ENCODE peak calls at places on chromosome 19, in four cellular contexts. Y, I, L and P are unnamed samples.

GRCh38 chr19:24048261-24048660 is 38.7 kb upstream of the ZNF254 start:
- DNase-seq in L (no peak), Y (no peak), I (no peak), P (no peak)

GRCh38 chr19:9757544-9758501 is 10.7 kb downstream of the ZNF846 start:
- DNase-seq in Y (no peak), L (no peak), I (no peak), P (no peak)

GRCh38 chr19:6481541-6482342 is at the start of gene DENND1C:
- DNase-seq in L (peak), I (peak), Y (peak), P (peak)

GRCh38 chr19:40530091-40530901 is 46.4 kb upstream of the SHKBP1 start:
- DNase-seq in I (no peak), L (peak), Y (peak), P (peak)

GRCh38 chr19:5393088-5393487 is 52.5 kb upstream of the PTPRS start:
- DNase-seq in Y (no peak), I (no peak), L (no peak), P (no peak)

GRCh38 chr19:46081928-46082727 is 41.3 kb upstream of the IGFL4 start:
- DNase-seq in I (peak), L (peak), Y (peak), P (no peak)

GRCh38 chr19:40005670-40006272 is 8.9 kb downstream of the ZNF546 start:
- DNase-seq in I (no peak), L (no peak), Y (no peak), P (no peak)

GRCh38 chr19:39146091-39146490 is 20.5 kb downstream of the PAK4 start:
- DNase-seq in L (no peak), I (no peak), Y (no peak), P (no peak)

GRCh38 chr19:47111081-47111589 is 2.4 kb downstream of the ZC3H4 start:
- DNase-seq in I (no peak), L (peak), Y (peak), P (no peak)

GRCh38 chr19:33406521-33407139 is 33.1 kb downstream of the CEBPG start:
- DNase-seq in Y (peak), L (peak), I (no peak), P (peak)

GRCh38 chr19:55680339-55681130 is 5.5 kb downstream of the EPN1 start:
- DNase-seq in I (no peak), Y (no peak), L (no peak), P (no peak)

GRCh38 chr19:7844951-7845350 is 14.9 kb downstream of the EVI5L start:
- DNase-seq in L (no peak), I (no peak), Y (no peak), P (no peak)

GRCh38 chr19:6610934-6611370 is 20.0 kb upstream of the CD70 start:
- DNase-seq in I (no peak), L (no peak), Y (no peak), P (no peak)

GRCh38 chr19:6066661-6067646 is 43.3 kb downstream of the RFX2 start:
- DNase-seq in Y (peak), L (peak), I (no peak), P (peak)

GRCh38 chr19:12293771-12294307 is 844 bp downstream of the ZNF44 start:
- DNase-seq in L (peak), I (peak), Y (peak), P (peak)

GRCh38 chr19:32129141-32129540 is 216.3 kb upstream of the ZNF507 start:
- DNase-seq in I (no peak), L (no peak), Y (no peak), P (no peak)

GRCh38 chr19:28420731-28421550 is 792.0 kb downstream of the UQCRFS1 start:
- DNase-seq in L (no peak), Y (no peak), I (no peak), P (no peak)

GRCh38 chr19:5308471-5309437 is 31.9 kb downstream of the PTPRS start:
- DNase-seq in I (no peak), Y (peak), L (peak), P (no peak)

GRCh38 chr19:49820125-49820524 is 2.0 kb downstream of the MED25 start:
- DNase-seq in I (no peak), L (no peak), Y (no peak), P (no peak)

GRCh38 chr19:11335449-11336146 is 3.9 kb downstream of the RAB3D start:
- DNase-seq in Y (peak), L (no peak), I (no peak), P (no peak)

GRCh38 chr19:35959040-35959967 is 23.1 kb downstream of the LRFN3 start:
- DNase-seq in I (no peak), Y (peak), L (peak), P (peak)

GRCh38 chr19:40247735-40248262 is 21.3 kb upstream of the CCNP start:
- DNase-seq in Y (no peak), I (no peak), L (no peak), P (no peak)

GRCh38 chr19:46393456-46394397 is 19.6 kb downstream of the CCDC8 start:
- DNase-seq in I (no peak), Y (no peak), L (peak), P (no peak)

GRCh38 chr19:6890938-6891337 is 3.6 kb downstream of the ADGRE1 start:
- DNase-seq in I (no peak), Y (no peak), L (no peak), P (no peak)

GRCh38 chr19:4472174-4472974 is at the start of gene HDGFL2:
- DNase-seq in L (peak), I (no peak), Y (no peak), P (no peak)

GRCh38 chr19:44767295-44768180 is 10.2 kb upstream of the CBLC start:
- DNase-seq in L (no peak), Y (no peak), I (no peak), P (no peak)

GRCh38 chr19:4375164-4375619 is 25.2 kb downstream of the SH3GL1 start:
- DNase-seq in L (peak), Y (peak), I (no peak), P (peak)

GRCh38 chr19:12665281-12665573 is 1.3 kb downstream of the MAN2B1 start:
- DNase-seq in Y (no peak), L (no peak), I (peak), P (no peak)

GRCh38 chr19:50501568-50502475 is 9.2 kb downstream of the JOSD2 start:
- DNase-seq in I (no peak), L (no peak), Y (no peak), P (no peak)

GRCh38 chr19:44072543-44073401 is 813 bp downstream of the ZNF284 start:
- DNase-seq in I (no peak), L (no peak), Y (peak), P (no peak)

GRCh38 chr19:10625762-10626138 is 397 bp downstream of the SLC44A2 start:
- DNase-seq in L (no peak), I (no peak), Y (no peak), P (no peak)

GRCh38 chr19:41871573-41872383 is 5.3 kb upstream of the CD79A start:
- DNase-seq in I (peak), L (no peak), Y (peak), P (no peak)

GRCh38 chr19:47613165-47614146 is 4.5 kb downstream of the BICRA start:
- DNase-seq in L (no peak), Y (peak), I (no peak), P (peak)

GRCh38 chr19:1070576-1070930 is 3.6 kb downstream of the ARHGAP45 start:
- DNase-seq in I (no peak), L (no peak), Y (no peak), P (peak)

GRCh38 chr19:44912854-44913253 is 1.6 kb upstream of the APOC1 start:
- DNase-seq in Y (no peak), I (no peak), L (no peak), P (no peak)

GRCh38 chr19:18725755-18726416 is 42.4 kb downstream of the CRTC1 start:
- DNase-seq in Y (no peak), I (no peak), L (no peak), P (no peak)
- TF ChIP-seq USF1 in Y (no peak), I (no peak), L (no peak), P (no peak)

GRCh38 chr19:57949702-57950101 is 2.2 kb upstream of the ZNF256 start:
- DNase-seq in Y (no peak), I (no peak), L (no peak), P (no peak)

GRCh38 chr19:57947088-57947418 is 453 bp downstream of the ZNF256 start:
- DNase-seq in Y (no peak), I (no peak), L (no peak), P (no peak)

GRCh38 chr19:57949296-57949695 is 1.8 kb upstream of the ZNF256 start:
- DNase-seq in I (no peak), L (no peak), Y (no peak), P (no peak)

GRCh38 chr19:57947419-57948134 is at the start of gene ZNF256:
- DNase-seq in L (peak), I (peak), Y (peak), P (peak)

GRCh38 chr19:57946316-57946715 is 1.2 kb downstream of the ZNF256 start:
- DNase-seq in I (no peak), L (no peak), Y (no peak), P (no peak)
- TF ChIP-seq USF1 in I (no peak), L (no peak), Y (no peak), P (no peak)

DNA sequence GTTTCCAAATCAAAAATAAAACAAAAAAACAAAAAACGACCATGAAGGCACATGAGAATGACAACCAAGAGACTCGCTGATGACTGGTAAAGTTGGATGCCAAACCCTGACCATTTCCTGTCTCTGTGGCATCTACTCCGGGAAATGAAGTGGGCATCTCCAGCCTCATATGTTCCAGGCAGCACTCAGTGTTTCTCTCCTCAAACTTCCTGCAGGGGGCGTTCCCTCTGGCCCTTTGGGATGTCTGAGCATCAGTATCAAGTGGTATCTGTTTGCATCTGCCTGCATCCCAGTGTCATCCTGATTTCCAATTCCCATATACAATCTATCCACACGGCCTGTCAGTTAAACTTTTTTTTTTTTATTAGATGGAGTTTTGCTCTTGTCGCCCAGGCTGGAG is 9.8 kb upstream of the SIGLEC12 start:
- DNase-seq in I (no peak), Y (peak), L (peak), P (peak)
- TF ChIP-seq USF1 in I (no peak), Y (no peak), L (no peak), P (no peak)

DNA sequence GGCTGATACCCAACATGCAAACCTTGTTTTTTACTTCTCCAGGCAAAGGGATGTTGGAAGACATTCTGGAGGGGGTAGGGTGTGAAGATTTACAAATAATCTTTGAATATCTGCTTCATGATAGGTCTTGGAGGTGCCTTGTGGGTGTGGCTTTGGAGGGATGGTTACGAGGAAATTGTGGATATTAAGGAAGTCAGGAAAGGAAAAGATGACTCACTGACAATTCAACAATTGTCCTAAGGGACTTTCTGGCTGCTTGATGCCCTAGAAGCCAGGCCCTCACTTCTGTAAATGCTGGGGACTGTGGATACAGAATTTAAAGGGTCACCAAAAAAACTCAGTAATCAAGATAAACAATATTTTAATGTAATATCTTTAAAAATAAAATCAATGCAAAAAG is 37.4 kb upstream of the ZNF527 start:
- DNase-seq in Y (no peak), I (no peak), L (no peak), P (no peak)
- TF ChIP-seq USF1 in Y (no peak), I (no peak), L (no peak), P (no peak)

DNA sequence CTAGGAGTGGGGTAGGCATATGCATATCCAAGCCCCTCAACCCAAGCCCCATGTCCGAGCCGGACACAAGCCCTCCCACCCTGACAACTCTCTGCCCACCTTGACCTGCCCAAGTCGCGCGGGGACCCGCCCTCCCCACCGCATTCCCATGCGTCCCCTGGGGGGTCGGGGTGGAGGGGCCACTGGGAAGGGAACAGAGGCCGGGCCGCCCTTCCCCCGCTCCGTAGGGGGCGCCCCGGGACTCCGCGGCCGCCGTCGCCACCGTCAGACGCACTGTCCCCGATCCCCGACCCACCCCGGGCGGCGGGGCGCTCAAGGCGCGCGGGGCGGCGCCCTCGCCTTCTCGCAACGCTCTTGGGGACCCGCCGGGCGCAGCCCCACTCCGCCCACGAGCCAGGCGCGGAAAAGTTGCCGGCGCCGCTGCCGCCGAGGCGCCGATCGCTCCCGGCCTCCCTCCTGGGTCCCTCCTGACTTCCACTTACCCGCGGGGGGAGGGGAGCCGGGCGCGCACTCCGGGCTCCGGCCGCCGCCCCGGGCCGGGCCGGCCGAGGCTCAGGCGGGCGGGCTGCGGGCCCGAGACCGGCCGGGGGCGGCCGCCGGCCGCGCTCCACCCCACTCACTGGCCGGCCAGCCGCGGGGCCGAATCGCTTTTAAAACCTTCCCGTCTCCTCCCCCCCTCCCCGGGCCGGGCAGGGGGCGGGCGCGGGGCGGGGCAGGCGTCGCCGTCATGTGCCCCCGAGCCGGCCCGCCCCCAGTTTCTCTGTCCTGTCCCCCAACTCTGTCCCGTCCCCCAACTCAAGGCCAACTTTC is 34.4 kb upstream of the NANOS3 start:
- DNase-seq in I (no peak), L (peak), Y (peak), P (peak)
- TF ChIP-seq USF1 in I (peak), L (peak), Y (peak), P (no peak)

DNA sequence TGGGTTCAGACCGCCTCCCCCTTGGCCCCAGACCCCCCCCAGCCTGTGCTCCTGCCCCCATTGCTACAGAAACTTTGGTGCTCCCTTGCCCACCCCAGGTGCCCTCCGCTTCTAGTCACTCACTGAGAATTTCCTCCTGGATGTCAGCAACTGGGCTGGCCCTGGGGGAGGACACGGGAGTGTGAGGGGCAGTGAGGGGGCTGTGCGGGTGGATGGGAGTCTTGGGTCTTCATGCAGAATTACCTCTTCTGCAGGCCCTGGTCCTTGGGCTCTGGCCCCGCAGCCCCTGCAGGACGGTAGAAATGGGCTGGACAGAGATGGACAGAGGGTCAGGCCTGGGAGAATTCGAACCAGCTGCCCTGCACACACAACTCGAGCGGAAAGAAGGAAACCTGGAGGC is 4.8 kb downstream of the LILRB5 start:
- DNase-seq in L (no peak), Y (no peak), I (no peak), P (no peak)
- TF ChIP-seq USF1 in L (no peak), Y (no peak), I (no peak), P (no peak)

DNA sequence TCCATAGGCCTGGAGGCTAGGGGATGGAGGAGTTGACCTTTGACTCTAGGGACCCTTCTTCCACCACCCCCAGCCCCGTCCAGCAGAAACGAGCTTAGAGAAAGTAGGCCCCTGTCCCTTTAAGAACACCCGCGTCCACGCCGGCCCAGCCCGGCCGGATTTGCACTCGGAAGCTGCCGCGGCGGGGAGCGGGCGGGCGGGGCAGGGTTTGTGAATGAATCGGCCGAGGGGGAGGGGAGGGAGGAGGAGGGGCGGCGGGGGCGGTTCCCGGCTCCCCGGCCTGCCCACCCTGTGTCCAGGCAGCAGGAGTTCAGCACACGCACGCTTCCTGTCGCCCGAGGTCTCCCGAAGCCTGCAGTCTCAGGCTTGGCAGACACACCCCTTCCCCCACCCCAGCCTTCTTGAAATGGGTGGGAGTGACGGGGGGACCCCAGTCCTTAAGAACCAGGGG is 1.5 kb downstream of the UNC13A start:
- DNase-seq in L (peak), I (no peak), Y (peak), P (peak)
- TF ChIP-seq USF1 in L (no peak), I (no peak), Y (no peak), P (no peak)

DNA sequence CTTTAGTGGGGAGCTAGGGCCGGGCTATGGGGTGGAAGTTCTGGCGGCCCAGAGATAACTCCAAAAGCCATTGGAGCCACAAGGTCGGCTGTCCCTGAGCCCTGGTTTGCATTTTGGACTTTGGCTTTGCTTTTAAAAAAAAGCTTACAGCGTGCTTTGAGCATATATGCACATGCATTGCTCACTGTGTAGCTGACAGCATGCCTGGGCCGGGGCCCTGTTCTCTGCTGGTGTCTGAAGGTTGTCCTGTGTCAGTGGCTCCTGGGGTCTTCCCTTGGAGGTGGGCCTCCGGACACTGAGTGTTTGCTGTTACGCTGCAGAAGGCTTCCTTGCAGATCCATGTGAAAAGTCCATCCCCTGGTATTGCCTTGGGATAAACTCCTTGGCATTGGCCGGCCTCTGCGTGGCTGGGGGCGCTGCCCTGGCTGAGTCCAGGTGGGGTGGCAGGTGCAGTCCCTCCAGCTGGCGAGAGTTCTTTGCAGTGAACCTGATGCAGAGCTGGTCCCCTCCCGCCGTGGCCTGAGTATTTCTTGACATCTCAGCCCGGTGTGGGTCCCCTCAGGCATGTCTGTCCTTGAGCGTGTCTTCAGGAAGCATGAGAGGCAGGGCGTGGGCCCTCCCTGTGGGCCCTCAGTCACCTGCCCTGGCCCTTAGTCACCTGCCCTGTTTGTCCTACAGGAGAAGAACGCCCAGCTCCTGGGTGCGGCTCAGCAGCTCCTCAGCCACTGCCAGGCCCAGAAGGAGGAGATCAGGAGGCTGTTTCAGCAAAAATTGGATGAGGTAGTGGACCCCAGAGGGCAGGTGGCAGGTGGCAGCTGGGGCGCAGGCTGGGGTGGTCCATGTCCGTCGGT is 23.0 kb downstream of the PLEKHJ1 start:
- DNase-seq in I (no peak), L (no peak), Y (no peak), P (no peak)
- TF ChIP-seq USF1 in I (no peak), L (no peak), Y (no peak), P (no peak)